ENCODE peak calls at places on chromosomes 3 and 15, in eight cellular contexts. Y, G, O, L, K, A, Z and U are unnamed samples.

GRCh38 chr15:96053039-96054021 is 277.2 kb upstream of the NR2F2 start:
- DNase-seq in G (no peak), A (peak; percentile 22), Y (peak; percentile 19), L (peak; percentile 36), K (peak; percentile 77), O (peak; percentile 82), Z (no peak), U (no peak)

GRCh38 chr3:51400169-51400568 is 9.1 kb downstream of the RBM15B start:
- DNase-seq in Z (no peak), O (no peak), A (no peak), G (no peak), K (no peak), Y (no peak), L (no peak), U (no peak)

GRCh38 chr3:193614430-193614829 is 21.4 kb downstream of the OPA1 start:
- DNase-seq in Z (no peak), Y (no peak), K (no peak), O (no peak), G (no peak), L (no peak), A (no peak), U (no peak)

GRCh38 chr3:124791142-124791541 is 60.9 kb downstream of the UMPS start:
- DNase-seq in A (no peak), O (no peak), Z (no peak), K (no peak), Y (no peak), G (no peak), L (no peak), U (no peak)

GRCh38 chr15:90529369-90530249 is at the start of gene CRTC3:
- DNase-seq in K (peak; percentile 39), L (peak; percentile 54), O (peak; percentile 64), A (no peak), G (peak; percentile 70), Y (peak; percentile 68), Z (no peak), U (peak; percentile 50)

GRCh38 chr15:49674370-49674769 is 53.5 kb downstream of the DTWD1 start:
- DNase-seq in O (no peak), A (no peak), L (no peak), Z (no peak), K (no peak), Y (no peak), G (no peak), U (no peak)

GRCh38 chr3:113557374-113557773 is 25.0 kb downstream of the SIDT1 start:
- DNase-seq in A (peak; percentile 67), O (no peak), Y (peak; percentile 85), Z (no peak), K (no peak), L (no peak), G (no peak), U (no peak)

GRCh38 chr15:59313703-59314332 is 58.9 kb downstream of the MYO1E start:
- DNase-seq in G (no peak), Y (peak; percentile 77), K (peak; percentile 72), O (no peak), L (peak; percentile 46), A (peak; percentile 9), Z (no peak), U (no peak)

DNA sequence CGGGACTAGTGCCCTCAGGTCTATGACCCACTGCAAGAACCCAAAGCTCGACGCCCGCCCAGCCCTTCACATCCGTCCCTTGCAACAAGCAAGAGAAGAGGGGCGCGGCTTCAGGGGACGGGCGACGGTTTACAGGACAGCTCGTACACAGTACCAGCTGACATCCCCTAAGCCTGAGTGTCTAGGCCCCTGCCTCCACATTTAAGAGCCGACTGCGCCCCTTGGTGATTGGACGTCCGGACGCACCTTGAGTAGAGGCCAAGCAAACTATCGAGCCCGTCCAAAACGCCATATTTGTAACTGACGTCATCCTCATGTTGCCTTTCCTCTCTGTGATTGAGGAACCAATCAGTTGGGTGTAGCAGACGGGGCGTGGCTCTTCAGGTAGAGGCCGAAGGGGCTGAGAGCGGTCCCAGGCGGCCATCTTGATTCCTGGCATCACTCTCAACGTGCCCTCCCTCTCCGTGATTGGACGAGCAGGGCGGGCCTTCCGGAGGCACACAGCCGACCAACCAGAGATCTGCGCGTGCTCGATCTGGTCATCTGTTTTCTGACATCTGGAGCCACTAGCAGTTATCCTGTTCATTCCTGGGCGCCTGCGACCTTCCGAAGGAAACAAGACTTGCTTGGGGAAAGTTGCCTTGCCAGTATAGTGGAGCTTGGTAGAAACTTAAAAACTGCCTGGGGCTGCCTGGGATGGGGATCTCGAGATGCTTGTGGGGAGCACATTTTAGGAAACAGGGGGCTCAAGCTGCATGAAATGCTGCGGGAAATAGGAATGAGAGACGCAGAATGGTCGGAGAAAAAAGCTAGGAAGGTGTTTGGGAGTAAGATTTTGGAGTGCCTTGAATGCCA is 4.0 kb upstream of the RPL14 start:
- DNase-seq in O (peak; percentile 100), Z (peak; percentile 99), L (peak; percentile 100), G (peak; percentile 80), Y (peak; percentile 96), K (peak; percentile 99), A (peak; percentile 98), U (peak; percentile 94)
- TF ChIP-seq POLR2A in O (peak; percentile 95), Z (peak; percentile 18), L (peak; percentile 31), G (peak; percentile 77), Y (peak; percentile 51), K (peak; percentile 85), A (peak; percentile 82), U (peak; percentile 45)

DNA sequence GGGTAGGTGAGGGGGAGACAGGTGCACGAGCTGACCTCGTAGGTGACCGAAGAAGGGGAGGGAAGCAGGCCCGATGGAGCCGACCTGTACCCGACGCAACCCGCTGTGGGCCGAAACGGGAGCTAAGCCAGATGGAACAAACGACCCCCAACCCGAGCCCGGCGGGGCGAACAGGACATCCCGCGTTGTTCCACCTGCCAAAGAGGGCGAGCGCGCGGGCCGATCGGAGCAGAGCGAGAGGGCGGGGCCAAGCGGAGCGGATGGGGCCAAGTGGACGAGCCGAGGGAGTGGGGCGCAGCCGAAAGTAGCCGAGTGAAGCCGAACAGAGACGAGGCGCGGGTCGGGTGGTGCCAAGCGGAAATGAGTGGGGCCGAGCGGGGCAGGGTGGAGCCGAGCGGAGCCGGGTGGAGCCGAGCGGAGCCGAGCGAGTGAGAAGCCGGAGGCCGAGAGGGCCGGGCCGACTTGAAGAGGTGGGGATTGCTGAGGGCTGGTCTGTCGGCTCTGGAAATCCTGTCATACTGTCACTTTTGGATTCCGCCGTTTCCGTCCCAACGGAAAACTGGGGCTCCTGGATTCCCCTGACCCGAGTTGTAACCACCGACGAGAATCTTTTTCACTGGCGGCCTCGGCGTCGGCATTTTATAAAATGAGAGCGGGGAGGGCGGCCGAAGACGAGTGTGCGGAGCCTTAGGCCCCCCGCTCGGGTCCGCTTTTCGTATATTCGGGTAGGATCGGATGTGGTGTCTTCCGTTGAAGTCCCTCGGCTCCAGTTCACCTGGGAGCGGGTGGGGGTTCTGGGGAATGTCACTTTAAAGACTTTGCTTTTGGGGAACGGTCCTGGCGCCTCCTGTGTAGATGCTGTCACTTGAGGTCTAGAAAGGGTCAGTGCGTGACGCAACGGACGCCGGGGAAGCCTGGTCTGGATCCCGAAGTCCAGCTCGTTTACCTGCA is 15.6 kb upstream of the WNT7A start:
- DNase-seq in Y (peak; percentile 82), G (peak; percentile 79), K (peak; percentile 86), A (peak; percentile 69), L (peak; percentile 97), O (peak; percentile 92), Z (peak; percentile 93), U (peak; percentile 79)
- TF ChIP-seq POLR2A in Y (no peak), G (no peak), K (peak; percentile 70), A (no peak), L (no peak), O (peak; percentile 66), Z (peak; percentile 75), U (no peak)

GRCh38 chr15:75849167-75849566 is 5.9 kb downstream of the UBE2Q2 start:
- DNase-seq in Y (no peak), K (no peak), O (no peak), L (no peak), Z (no peak), G (no peak), A (no peak), U (no peak)

GRCh38 chr15:75842722-75843617 is at the start of gene UBE2Q2:
- DNase-seq in O (peak; percentile 92), K (peak; percentile 42), Y (peak; percentile 88), L (peak; percentile 83), A (peak; percentile 44), Z (no peak), G (peak; percentile 72), U (peak; percentile 56)

GRCh38 chr15:75844629-75845390 is 1.6 kb downstream of the UBE2Q2 start:
- DNase-seq in A (no peak), Z (no peak), K (no peak), L (no peak), Y (no peak), G (no peak), O (no peak), U (no peak)

GRCh38 chr15:75840659-75841058 is 2.6 kb upstream of the UBE2Q2 start:
- DNase-seq in L (peak; percentile 60), Y (peak; percentile 71), K (peak; percentile 25), O (no peak), A (no peak), G (no peak), Z (no peak), U (peak; percentile 31)

DNA sequence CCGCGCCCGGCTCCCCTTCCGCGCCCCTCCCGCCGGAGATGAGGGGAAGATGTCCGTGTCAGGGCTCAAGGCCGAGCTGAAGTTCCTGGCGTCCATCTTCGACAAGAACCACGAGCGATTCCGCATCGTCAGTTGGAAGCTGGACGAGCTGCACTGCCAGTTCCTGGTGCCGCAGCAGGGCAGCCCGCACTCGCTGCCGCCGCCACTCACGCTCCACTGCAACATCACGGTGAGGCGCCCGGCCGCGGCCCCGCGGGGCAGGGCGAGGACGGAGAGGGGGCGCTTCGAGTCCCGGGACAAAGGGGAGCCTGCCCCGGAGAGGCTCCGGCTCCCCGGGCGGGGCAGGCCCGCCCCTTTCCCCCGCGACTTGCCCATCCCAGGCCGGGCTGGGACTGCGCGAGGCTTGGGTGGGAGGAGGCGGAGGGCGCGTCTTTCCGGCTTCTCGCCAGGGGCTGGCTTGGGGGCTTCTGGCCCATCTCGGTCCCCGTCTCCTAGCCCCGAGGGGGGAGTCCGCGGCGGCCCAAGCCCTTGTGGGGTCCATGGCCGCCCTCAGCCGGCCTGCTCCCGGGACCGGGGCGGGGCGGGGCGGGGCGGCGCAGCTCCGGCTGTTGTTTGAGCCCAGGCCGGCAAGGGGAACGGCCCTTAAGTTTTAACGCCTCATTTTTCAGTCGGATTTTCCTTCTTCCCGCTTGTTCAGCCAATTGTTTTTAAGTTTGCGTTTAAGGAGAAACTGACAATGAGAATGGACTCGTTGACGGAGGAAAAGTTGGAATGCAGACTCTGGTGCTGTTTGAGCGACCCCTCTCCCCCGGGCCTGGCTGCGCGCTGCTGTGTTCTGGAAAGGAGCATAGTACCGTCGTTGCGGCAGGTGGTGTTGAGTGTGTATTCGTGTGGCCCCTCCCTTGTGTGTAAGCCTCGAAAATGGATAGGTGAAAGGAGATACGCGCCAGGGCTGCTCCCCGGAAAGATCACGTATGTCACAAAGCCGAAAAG is 667 bp downstream of the UBE2Q2 start:
- DNase-seq in G (peak; percentile 68), Z (peak; percentile 89), A (peak; percentile 11), K (peak; percentile 28), O (peak; percentile 67), L (peak; percentile 57), Y (peak; percentile 70), U (peak; percentile 51)
- TF ChIP-seq POLR2A in G (peak; percentile 30), Z (peak; percentile 3), A (no peak), K (peak; percentile 18), O (peak; percentile 55), L (no peak), Y (peak; percentile 60), U (no peak)

GRCh38 chr15:92621972-92622533 is 33.5 kb downstream of the FAM174B start:
- DNase-seq in Z (no peak), L (no peak), Y (no peak), A (no peak), O (no peak), K (peak; percentile 9), G (no peak), U (no peak)

GRCh38 chr15:92625297-92625980 is 30.1 kb downstream of the FAM174B start:
- DNase-seq in Y (no peak), A (no peak), L (no peak), G (no peak), O (no peak), Z (no peak), K (no peak), U (no peak)

GRCh38 chr15:92624401-92624991 is 31.1 kb downstream of the FAM174B start:
- DNase-seq in A (no peak), Z (no peak), O (no peak), Y (no peak), L (peak; percentile 62), K (peak; percentile 65), G (no peak), U (no peak)

GRCh38 chr15:92627014-92627413 is 28.6 kb downstream of the FAM174B start:
- DNase-seq in A (no peak), Z (no peak), Y (no peak), L (no peak), O (no peak), G (no peak), K (no peak), U (no peak)

DNA sequence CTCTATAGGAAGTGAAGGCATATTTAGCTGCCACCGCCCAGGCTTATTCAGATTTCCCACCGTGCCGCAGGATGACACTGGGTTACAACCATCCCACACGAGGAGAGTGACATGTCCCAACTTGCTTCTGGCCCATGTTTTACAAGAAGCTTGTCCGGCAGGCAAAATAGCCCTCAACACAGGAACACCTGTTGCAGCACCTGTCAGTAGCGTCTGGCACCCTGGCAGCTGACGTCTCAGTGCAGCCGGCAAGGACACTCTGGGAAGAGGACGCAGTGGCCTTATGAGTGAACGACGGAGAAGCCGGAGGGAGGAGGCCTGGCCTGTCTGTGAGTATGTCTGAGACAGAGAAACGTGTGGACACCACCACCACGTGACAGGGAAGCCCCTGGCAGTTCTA is 32.1 kb downstream of the FAM174B start:
- DNase-seq in Z (no peak), G (no peak), L (no peak), K (peak; percentile 96), A (no peak), O (no peak), Y (no peak), U (no peak)
- TF ChIP-seq POLR2A in Z (no peak), G (no peak), L (no peak), K (peak; percentile 49), A (no peak), O (no peak), Y (no peak), U (no peak)